ENCODE peak calls at places on chromosomes 4 and X, in seven cellular contexts. T is K562, L is SK-N-SH, F is HCT116, R is GM12878, E is H1, M is HepG2. H is an unnamed sample.
A peak's percentile ranks its signal among the peaks of the same experiment; 100 is the strongest.

GRCh38 chrX:11531226-11531625 is 134.5 kb downstream of the ARHGAP6 start:
- DNase-seq in T (peak; percentile 44), L (no peak), F (no peak), R (no peak), E (no peak), M (no peak), H (no peak)

GRCh38 chr4:8705161-8706145 is 112.9 kb downstream of the CPZ start:
- DNase-seq in T (no peak), L (no peak), F (no peak), R (no peak), E (no peak), M (no peak), H (no peak)

GRCh38 chr4:76681996-76682395 is 215.9 kb downstream of the SOWAHB start:
- DNase-seq in T (no peak), L (no peak), F (no peak), R (no peak), E (no peak), M (no peak), H (no peak)

GRCh38 chrX:37786666-37787337 is 6.9 kb downstream of the CYBB start:
- DNase-seq in T (peak; percentile 15), L (no peak), F (no peak), R (peak; percentile 54), E (no peak), M (no peak), H (no peak)

GRCh38 chrX:13009844-13010243 is 34.6 kb downstream of the FAM9C start:
- DNase-seq in T (no peak), L (no peak), F (no peak), R (no peak), E (no peak), M (no peak), H (no peak)

GRCh38 chrX:145817299-145817665 is 347 bp upstream of the SLITRK2 start:
- DNase-seq in T (no peak), L (no peak), F (no peak), R (no peak), E (no peak), M (no peak), H (peak; percentile 1)

GRCh38 chr4:52421811-52422213 is 237.3 kb downstream of the USP46 start:
- DNase-seq in T (no peak), L (peak; percentile 73), F (no peak), R (no peak), E (no peak), M (no peak), H (no peak)

GRCh38 chr4:21885241-21885640 is 63.3 kb downstream of the KCNIP4 start:
- DNase-seq in T (no peak), L (no peak), F (no peak), R (no peak), E (no peak), M (no peak), H (no peak)

GRCh38 chrX:53263597-53264094 is 17.7 kb downstream of the IQSEC2 start:
- DNase-seq in T (peak; percentile 85), L (no peak), F (peak; percentile 59), R (no peak), E (no peak), M (no peak), H (no peak)

GRCh38 chrX:24479924-24480722 is 15.0 kb downstream of the PDK3 start:
- DNase-seq in T (no peak), L (no peak), F (no peak), R (peak; percentile 81), E (no peak), M (no peak), H (peak; percentile 59)

GRCh38 chr4:116016201-116016600 is 902.8 kb upstream of the NDST4 start:
- DNase-seq in T (no peak), L (no peak), F (peak; percentile 18), R (no peak), E (no peak), M (no peak), H (peak; percentile 84)

GRCh38 chr4:142130636-142131035 is 494.3 kb downstream of the IL15 start:
- DNase-seq in T (no peak), L (no peak), F (no peak), R (no peak), E (no peak), M (no peak), H (no peak)

GRCh38 chr4:140243345-140243753 is 89.4 kb upstream of the MAML3 start:
- DNase-seq in T (no peak), L (no peak), F (no peak), R (peak; percentile 26), E (no peak), M (no peak), H (peak; percentile 30)

GRCh38 chrX:49069038-49069437 is 4.8 kb downstream of the PRAF2 start:
- DNase-seq in T (no peak), L (no peak), F (no peak), R (no peak), E (no peak), M (no peak), H (no peak)

GRCh38 chr4:80069837-80070788 is 2.9 kb downstream of the ANTXR2 start:
- DNase-seq in T (no peak), L (no peak), F (peak; percentile 19), R (no peak), E (no peak), M (no peak), H (no peak)

GRCh38 chr4:70747874-70748273 is 26.1 kb downstream of the RUFY3 start:
- DNase-seq in T (no peak), L (no peak), F (no peak), R (no peak), E (no peak), M (no peak), H (no peak)

GRCh38 chrX:114619874-114620273 is 36.0 kb downstream of the HTR2C start:
- DNase-seq in T (peak; percentile 14), L (peak; percentile 21), F (no peak), R (no peak), E (no peak), M (no peak), H (peak; percentile 4)

GRCh38 chr4:2867758-2868491 is 24.3 kb downstream of the ADD1 start:
- DNase-seq in T (peak; percentile 86), L (peak; percentile 58), F (no peak), R (no peak), E (no peak), M (peak; percentile 32), H (no peak)
- TF ChIP-seq JUND in T (peak; percentile 14), L (no peak), F (no peak), R (no peak), E (no peak), M (no peak), H (no peak)

GRCh38 chr4:183242291-183242690 is 77.8 kb downstream of the CLDN22 start:
- DNase-seq in T (no peak), L (no peak), F (no peak), R (no peak), E (no peak), M (no peak), H (no peak)

GRCh38 chr4:183240581-183241321 is 79.3 kb downstream of the CLDN22 start:
- DNase-seq in T (no peak), L (no peak), F (no peak), R (no peak), E (no peak), M (no peak), H (no peak)

GRCh38 chr4:183241771-183242170 is 78.3 kb downstream of the CLDN22 start:
- DNase-seq in T (no peak), L (no peak), F (no peak), R (no peak), E (no peak), M (peak; percentile 85), H (no peak)

GRCh38 chr4:183244506-183244905 is 75.6 kb downstream of the CLDN22 start:
- DNase-seq in T (no peak), L (no peak), F (no peak), R (no peak), E (no peak), M (no peak), H (no peak)

DNA sequence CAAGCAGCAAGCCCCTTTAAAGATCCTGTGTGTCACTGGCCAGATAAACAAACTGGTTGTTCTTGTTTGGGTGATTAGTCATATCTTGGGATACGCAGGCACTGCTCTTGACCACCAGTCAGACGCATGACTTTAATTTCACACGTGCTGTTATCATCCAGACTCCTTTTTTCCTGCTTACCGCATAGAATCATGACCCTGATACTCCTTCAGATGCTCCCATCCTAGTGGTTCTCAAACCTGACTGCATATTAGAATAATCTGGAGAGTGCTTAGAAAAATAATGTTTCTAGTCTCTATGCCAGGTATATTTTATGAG is 78.8 kb downstream of the CLDN22 start:
- DNase-seq in T (peak; percentile 75), L (no peak), F (peak; percentile 69), R (no peak), E (no peak), M (no peak), H (no peak)
- TF ChIP-seq JUND in T (peak; percentile 78), L (no peak), F (peak; percentile 80), R (no peak), E (no peak), M (no peak), H (no peak)

DNA sequence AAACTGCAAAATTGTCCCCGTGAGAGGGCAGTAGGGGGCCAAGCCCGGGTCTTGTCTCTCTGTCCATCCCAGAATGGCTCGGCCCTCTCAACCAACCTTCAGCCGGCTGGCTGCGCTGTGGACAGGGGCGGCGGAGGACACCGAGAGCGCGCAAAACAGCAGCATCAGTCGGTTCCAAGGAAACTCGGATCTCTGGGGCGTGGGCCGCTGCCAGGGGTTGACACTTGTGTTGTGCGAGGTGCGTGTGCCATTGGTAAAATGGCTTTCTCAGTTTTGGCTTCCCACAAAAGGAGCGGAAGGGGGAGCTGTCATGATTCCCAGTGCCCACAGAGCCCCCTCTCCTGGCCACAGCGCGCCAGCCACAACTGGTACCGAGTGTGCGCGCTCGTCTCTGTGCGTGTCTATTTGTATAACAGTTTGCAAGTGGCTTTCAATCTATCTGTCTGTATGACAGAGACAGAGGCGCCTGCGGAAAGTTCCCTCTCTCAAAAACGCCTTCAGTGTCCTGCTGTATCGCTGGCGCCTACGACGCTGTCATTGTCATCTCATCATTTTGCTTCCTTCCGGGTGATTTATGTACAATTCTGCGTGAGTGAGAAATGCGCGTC is 1.9 kb downstream of the DKK2 start:
- DNase-seq in T (peak; percentile 5), L (peak; percentile 77), F (no peak), R (no peak), E (no peak), M (peak; percentile 16), H (no peak)
- TF ChIP-seq JUND in T (no peak), L (no peak), F (no peak), R (no peak), E (no peak), M (no peak), H (no peak)

GRCh38 chrX:9765072-9765736 is 443 bp downstream of the GPR143 start:
- DNase-seq in T (peak; percentile 0), L (no peak), F (no peak), R (no peak), E (no peak), M (no peak), H (no peak)

GRCh38 chrX:9770319-9770718 is 4.7 kb upstream of the GPR143 start:
- DNase-seq in T (no peak), L (no peak), F (no peak), R (no peak), E (no peak), M (no peak), H (no peak)

GRCh38 chrX:9767375-9767774 is 1.7 kb upstream of the GPR143 start:
- DNase-seq in T (no peak), L (no peak), F (no peak), R (no peak), E (no peak), M (peak; percentile 31), H (no peak)

DNA sequence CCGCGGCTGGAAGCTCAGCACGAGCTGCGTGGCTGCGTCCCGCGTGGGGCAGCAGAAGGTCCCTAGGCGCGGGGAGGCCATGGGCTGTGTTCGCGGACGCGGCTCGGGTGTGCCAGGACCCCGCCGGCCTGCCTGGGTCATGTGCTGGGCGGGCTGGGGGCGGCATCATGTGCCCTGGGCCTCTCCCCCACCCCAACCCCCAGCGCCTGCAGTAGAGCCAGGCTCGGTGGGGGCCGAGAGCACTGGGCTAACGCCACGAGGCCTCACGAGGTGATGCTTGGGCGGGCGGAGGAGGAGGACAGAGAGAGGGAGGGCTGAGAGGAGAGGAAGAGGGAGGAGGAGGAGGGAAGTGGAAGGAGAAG is at the start of gene GPR143:
- DNase-seq in T (no peak), L (no peak), F (no peak), R (no peak), E (no peak), M (no peak), H (no peak)
- TF ChIP-seq JUND in T (no peak), L (no peak), F (no peak), R (no peak), E (no peak), M (no peak), H (no peak)